ENCODE peak calls at places on chromosomes 7 and 10, in nine cellular contexts. T is MG63; A is NCI-H1092 treated with DMSO at 0.1 percent for 48 hours; I is fibroblast of lung; M is CD8-positive, alpha-beta T cell; L is KBM-7; W is anterior cingulate cortex; J is iPS-NIHi11; C is tibial nerve. E is an unnamed sample.
A peak's percentile ranks its signal among the peaks of the same experiment; 100 is the strongest.

GRCh38 chr7:45984386-45985295 is 63.6 kb upstream of the IGFBP3 start:
- DNase-seq in T (no peak), A (no peak), I (no peak), M (no peak), L (no peak), W (no peak), J (no peak), C (no peak), E (peak; percentile 64)

GRCh38 chr7:24290004-24290641 is 6.1 kb downstream of the NPY start:
- DNase-seq in T (peak; percentile 54), A (peak; percentile 50), I (peak; percentile 58), M (no peak), L (peak; percentile 60), W (no peak), J (peak; percentile 62), C (no peak), E (peak; percentile 82)

GRCh38 chr7:44461387-44461786 is 29.1 kb downstream of the NUDCD3 start:
- DNase-seq in T (peak; percentile 23), A (no peak), I (peak; percentile 20), M (no peak), L (peak; percentile 69), W (no peak), J (no peak), C (no peak), E (peak; percentile 79)

GRCh38 chr7:5755704-5756131 is 25.7 kb downstream of the RNF216 start:
- DNase-seq in T (no peak), A (no peak), I (peak; percentile 82), M (no peak), L (no peak), W (no peak), J (no peak), C (no peak), E (no peak)

GRCh38 chr7:142785841-142786250 is 15.1 kb downstream of the PRSS2 start:
- DNase-seq in T (no peak), A (no peak), I (no peak), M (peak; percentile 81), L (no peak), W (no peak), J (no peak), C (no peak), E (no peak)

GRCh38 chr7:111164442-111164841 is 73.5 kb downstream of the LRRN3 start:
- DNase-seq in T (no peak), A (no peak), I (no peak), M (no peak), L (no peak), W (no peak), J (no peak), C (no peak), E (no peak)

GRCh38 chr7:138387755-138388475 is 72.1 kb upstream of the TRIM24 start:
- DNase-seq in T (no peak), A (no peak), I (no peak), M (no peak), L (no peak), W (no peak), J (no peak), C (no peak), E (peak; percentile 51)

GRCh38 chr10:95655571-95656290 is 780 bp downstream of the ALDH18A1 start:
- DNase-seq in T (peak; percentile 10), A (no peak), I (peak; percentile 36), M (no peak), L (peak; percentile 41), W (no peak), J (peak; percentile 17), C (no peak), E (peak; percentile 34)

GRCh38 chr10:30759423-30759822 is 129.9 kb upstream of the LYZL2 start:
- DNase-seq in T (peak; percentile 33), A (no peak), I (peak; percentile 81), M (no peak), L (no peak), W (no peak), J (no peak), C (no peak), E (no peak)

GRCh38 chr10:60353519-60354258 is 36.0 kb downstream of the ANK3 start:
- DNase-seq in T (no peak), A (no peak), I (peak; percentile 78), M (no peak), L (no peak), W (no peak), J (no peak), C (no peak), E (no peak)

GRCh38 chr10:116268976-116269375 is 4.0 kb downstream of the GFRA1 start:
- DNase-seq in T (no peak), A (peak; percentile 5), I (no peak), M (no peak), L (no peak), W (no peak), J (no peak), C (no peak), E (peak; percentile 35)

GRCh38 chr7:1809601-1810258 is 139.7 kb downstream of the ELFN1 start:
- DNase-seq in T (no peak), A (no peak), I (no peak), M (peak; percentile 45), L (no peak), W (no peak), J (no peak), C (no peak), E (no peak)

GRCh38 chr10:69742928-69743602 is 58.6 kb upstream of the COL13A1 start:
- DNase-seq in T (peak; percentile 57), A (no peak), I (peak; percentile 56), M (no peak), L (peak; percentile 25), W (no peak), J (peak; percentile 79), C (no peak), E (peak; percentile 37)

GRCh38 chr7:128405345-128406146 is 4.2 kb downstream of the IMPDH1 start:
- DNase-seq in T (peak; percentile 47), A (peak; percentile 55), I (peak; percentile 18), M (peak; percentile 72), L (no peak), W (no peak), J (peak; percentile 83), C (no peak), E (peak; percentile 39)

GRCh38 chr10:127132434-127132833 is 64.0 kb downstream of the INSYN2A start:
- DNase-seq in T (no peak), A (no peak), I (no peak), M (no peak), L (no peak), W (no peak), J (no peak), C (no peak), E (no peak)

GRCh38 chr7:4272141-4272540 is 410.0 kb upstream of the FOXK1 start:
- DNase-seq in T (no peak), A (no peak), I (no peak), M (no peak), L (no peak), W (no peak), J (no peak), C (no peak), E (no peak)

GRCh38 chr10:89274928-89275327 is 23.4 kb upstream of the LIPA start:
- DNase-seq in T (no peak), A (no peak), I (peak; percentile 30), M (no peak), L (no peak), W (no peak), J (no peak), C (no peak), E (peak; percentile 75)

GRCh38 chr10:118633801-118634200 is 38.4 kb upstream of the PRLHR start:
- DNase-seq in T (no peak), A (no peak), I (no peak), M (no peak), L (no peak), W (no peak), J (no peak), C (no peak), E (no peak)

GRCh38 chr7:151754142-151754590 is 122.7 kb downstream of the PRKAG2 start:
- DNase-seq in T (peak; percentile 90), A (peak; percentile 26), I (peak; percentile 99), M (no peak), L (peak; percentile 57), W (no peak), J (peak; percentile 92), C (peak; percentile 48), E (peak; percentile 99)

GRCh38 chr10:11863353-11864105 is 40.4 kb downstream of the PROSER2 start:
- DNase-seq in T (no peak), A (no peak), I (no peak), M (no peak), L (no peak), W (no peak), J (no peak), C (no peak), E (peak; percentile 30)

GRCh38 chr7:158239290-158239981 is 348.2 kb downstream of the PTPRN2 start:
- DNase-seq in T (no peak), A (peak; percentile 20), I (no peak), M (no peak), L (no peak), W (no peak), J (no peak), C (no peak), E (no peak)

GRCh38 chr7:102415685-102416225 is 17.6 kb upstream of the ORAI2 start:
- DNase-seq in T (no peak), A (no peak), I (no peak), M (peak; percentile 82), L (peak; percentile 29), W (no peak), J (no peak), C (no peak), E (no peak)

GRCh38 chr10:124362572-124362971 is 56.2 kb downstream of the OAT start:
- DNase-seq in T (no peak), A (no peak), I (no peak), M (no peak), L (no peak), W (no peak), J (peak; percentile 58), C (no peak), E (no peak)

GRCh38 chr7:150820578-150821198 is 20.1 kb downstream of the TMEM176A start:
- DNase-seq in T (no peak), A (no peak), I (no peak), M (no peak), L (no peak), W (no peak), J (no peak), C (no peak), E (no peak)

E was measured in kidney tubule cell.